ENCODE peak calls at places on chromosomes 3 and 15, in nine cellular contexts. S is uterus, O is ascending aorta, H is heart left ventricle, C is adrenal gland, D is tibial artery, V is pancreas, U is thyroid gland, T is BE2C. Y is an unnamed sample. For H3K4me1, H3K36me3 and H3K27me3, the result is how much of the 10 kb centered on the place peaks cover.

GRCh38 chr15:80710635-80711553 is 15.8 kb downstream of the ABHD17C start:
- DNase-seq in S (no peak), O (no peak), H (no peak), C (no peak), D (no peak), V (no peak), U (no peak), T (no peak), Y (no peak)

GRCh38 chr3:47603332-47603731 is 24.7 kb upstream of the CSPG5 start:
- DNase-seq in S (no peak), O (no peak), H (no peak), C (no peak), D (no peak), V (no peak), U (no peak), T (no peak), Y (no peak)

GRCh38 chr15:66907826-66908502 is 157.4 kb upstream of the SMAD3 start:
- DNase-seq in S (no peak), O (peak), H (peak), C (peak), D (peak), V (no peak), U (peak), T (no peak), Y (no peak)

GRCh38 chr3:23135026-23135785 is 67.9 kb upstream of the UBE2E2 start:
- DNase-seq in S (no peak), O (no peak), H (no peak), C (no peak), D (no peak), V (no peak), U (no peak), T (no peak), Y (no peak)

GRCh38 chr3:196518999-196519737 is 4.0 kb upstream of the SMCO1 start:
- DNase-seq in S (no peak), O (no peak), H (peak), C (peak), D (peak), V (peak), U (peak), T (peak), Y (peak)

GRCh38 chr3:101966202-101966722 is 116.9 kb downstream of the NFKBIZ start:
- DNase-seq in S (no peak), O (no peak), H (no peak), C (no peak), D (no peak), V (no peak), U (no peak), T (no peak), Y (no peak)

GRCh38 chr3:123664771-123665170 is 79.9 kb upstream of the HACD2 start:
- DNase-seq in S (no peak), O (no peak), H (no peak), C (no peak), D (no peak), V (no peak), U (no peak), T (no peak), Y (no peak)

GRCh38 chr3:13545952-13546454 is 2.9 kb upstream of the FBLN2 start:
- DNase-seq in S (no peak), O (no peak), H (no peak), C (no peak), D (no peak), V (no peak), U (no peak), T (no peak), Y (no peak)

GRCh38 chr3:127800508-127800907 is 21.8 kb downstream of the MGLL start:
- DNase-seq in S (no peak), O (no peak), H (no peak), C (no peak), D (no peak), V (no peak), U (no peak), T (no peak), Y (no peak)

GRCh38 chr15:76467136-76467535 is 130.6 kb downstream of the ISL2 start:
- DNase-seq in S (no peak), O (no peak), H (no peak), C (no peak), D (no peak), V (no peak), U (no peak), T (no peak), Y (no peak)
- H3K4me1 ChIP-seq in S (under half), O (under half), H (under half), C (under half), D (under half), V (under half), U (under half), T (under half), Y (under half)

DNA sequence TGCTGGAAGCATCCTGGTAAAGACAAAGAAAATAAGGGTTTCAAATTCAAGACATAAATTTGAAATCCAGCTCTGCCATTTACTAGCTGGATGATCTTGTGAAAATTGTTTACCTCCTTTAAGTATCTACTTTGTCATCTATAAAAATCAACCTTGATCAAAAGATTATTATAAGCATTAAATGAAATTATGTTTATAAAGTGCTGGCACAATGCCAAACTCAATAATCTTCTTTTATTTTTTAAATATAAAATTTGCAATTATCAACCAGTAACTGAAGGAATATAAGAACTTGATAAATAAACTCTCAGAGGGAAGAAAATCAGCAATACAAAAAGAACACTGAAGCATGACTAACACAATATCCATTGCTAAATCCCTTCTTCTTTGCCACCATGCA is 25.8 kb downstream of the C3orf33 start:
- DNase-seq in S (no peak), O (no peak), H (no peak), C (no peak), D (no peak), V (no peak), U (no peak), T (no peak), Y (no peak)
- H3K36me3 ChIP-seq in S (under half), O (under half), H (under half), C (under half), D (under half), V (under half), U (under half), T (under half), Y (under half)

GRCh38 chr15:92506506-92506905 is 112.8 kb downstream of the ST8SIA2 start:
- DNase-seq in S (no peak), O (no peak), H (no peak), C (no peak), D (no peak), V (no peak), U (no peak), T (no peak), Y (no peak)

GRCh38 chr15:92500023-92500630 is 106.4 kb downstream of the ST8SIA2 start:
- DNase-seq in S (no peak), O (no peak), H (no peak), C (no peak), D (no peak), V (no peak), U (no peak), T (no peak), Y (no peak)

GRCh38 chr15:92503889-92504288 is 110.2 kb downstream of the ST8SIA2 start:
- DNase-seq in S (no peak), O (no peak), H (no peak), C (no peak), D (no peak), V (no peak), U (no peak), T (no peak), Y (no peak)

GRCh38 chr15:92502930-92503329 is 109.2 kb downstream of the ST8SIA2 start:
- DNase-seq in S (no peak), O (no peak), H (no peak), C (no peak), D (no peak), V (no peak), U (no peak), T (no peak), Y (no peak)

GRCh38 chr15:92503458-92503857 is 109.8 kb downstream of the ST8SIA2 start:
- DNase-seq in S (no peak), O (no peak), H (no peak), C (no peak), D (no peak), V (no peak), U (no peak), T (no peak), Y (no peak)
- H3K27me3 ChIP-seq in S (under half), O (under half), H (under half), C (under half), D (under half), V (under half), U (under half), T (under half), Y (under half)

DNA sequence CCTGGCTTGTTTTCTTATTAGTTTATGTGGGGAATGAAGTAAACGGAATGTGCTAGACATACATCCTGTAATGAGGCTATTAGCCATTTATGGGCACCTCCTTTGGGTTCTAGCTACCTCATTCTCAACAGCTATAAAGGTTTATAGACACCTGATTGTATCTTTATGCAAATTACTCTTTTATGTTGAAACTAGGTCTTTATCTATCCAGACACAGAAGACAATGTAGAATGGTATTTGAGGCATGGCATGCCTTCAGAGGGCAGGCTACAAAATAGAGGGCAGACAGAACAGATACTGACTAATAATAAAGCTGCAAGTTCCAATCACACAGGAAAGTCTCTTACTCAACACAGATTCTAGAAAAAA is 27.1 kb downstream of the TBC1D2B start:
- DNase-seq in S (no peak), O (no peak), H (no peak), C (no peak), D (no peak), V (no peak), U (no peak), T (no peak), Y (no peak)
- H3K4me1 ChIP-seq in S (under half), O (under half), H (under half), C (half or more), D (under half), V (under half), U (half or more), T (under half), Y (under half)

GRCh38 chr15:25408929-25409328 is 29.9 kb downstream of the UBE3A start:
- DNase-seq in S (no peak), O (no peak), H (no peak), C (no peak), D (no peak), V (no peak), U (no peak), T (no peak), Y (no peak)
- H3K36me3 ChIP-seq in S (under half), O (under half), H (under half), C (under half), D (under half), V (under half), U (under half), T (under half), Y (under half)

DNA sequence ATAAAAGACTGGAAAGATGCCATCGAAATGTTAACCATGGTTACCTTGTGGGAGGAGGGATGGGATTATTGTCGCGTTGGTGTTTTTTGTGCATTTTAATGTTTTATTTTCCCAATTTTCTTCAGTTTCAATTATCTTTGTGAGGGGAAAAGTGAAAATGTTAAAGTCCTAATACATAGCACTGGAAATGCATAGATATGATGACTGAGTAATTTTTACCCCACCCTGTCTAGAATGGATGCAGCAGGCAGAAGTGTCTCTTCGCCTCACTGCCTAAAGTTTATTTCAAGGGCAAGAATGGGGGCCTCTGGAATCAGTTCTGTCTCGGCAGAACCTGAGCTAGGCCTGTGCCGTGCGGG is 11.5 kb downstream of the FOXL2 start:
- DNase-seq in S (no peak), O (no peak), H (no peak), C (no peak), D (no peak), V (no peak), U (no peak), T (no peak), Y (no peak)
- H3K27me3 ChIP-seq in S (under half), O (under half), H (under half), C (under half), D (half or more), V (under half), U (under half), T (half or more), Y (under half)